ENCODE peak calls at places on chromosomes 5 and 9, in eight cellular contexts. I is tibial nerve, R is SK-N-SH, Q is H9, D is WERI-Rb-1, A is hepatocyte, P is heart right ventricle, Z is uterus. V is an unnamed sample.

GRCh38 chr9:89722712-89723111 is 117.9 kb downstream of the GADD45G start:
- DNase-seq in Q (no peak), P (no peak), A (no peak), I (no peak), D (peak), Z (no peak), R (no peak), V (no peak)

GRCh38 chr5:14406554-14406849 is 175.1 kb upstream of the OTULINL start:
- DNase-seq in I (no peak), Z (no peak), A (peak), R (no peak), P (no peak), Q (no peak), D (no peak), V (peak)

GRCh38 chr5:79456449-79456848 is 57.5 kb downstream of the HOMER1 start:
- DNase-seq in R (no peak), I (no peak), Q (no peak), P (no peak), Z (no peak), D (no peak), A (no peak), V (no peak)

GRCh38 chr5:149041242-149041641 is 21.6 kb downstream of the SH3TC2 start:
- DNase-seq in Q (no peak), D (no peak), P (no peak), R (no peak), Z (no peak), A (no peak), I (no peak), V (no peak)

GRCh38 chr5:3893975-3894374 is 298.3 kb downstream of the IRX1 start:
- DNase-seq in P (no peak), A (no peak), R (no peak), I (no peak), Q (no peak), Z (no peak), D (no peak), V (no peak)

GRCh38 chr9:134619983-134620612 is 21.5 kb upstream of the COL5A1 start:
- DNase-seq in R (no peak), P (no peak), D (peak), A (no peak), Z (peak), I (peak), Q (peak), V (no peak)

GRCh38 chr9:89021154-89021803 is 30.0 kb downstream of the S1PR3 start:
- DNase-seq in Z (peak), P (no peak), Q (no peak), D (no peak), I (peak), A (peak), R (no peak), V (peak)

GRCh38 chr5:141369994-141370848 is at the start of gene PCDHGB3:
- DNase-seq in I (no peak), Q (peak), R (no peak), A (no peak), P (no peak), D (no peak), Z (no peak), V (no peak)

GRCh38 chr5:65815156-65815555 is 93.2 kb downstream of the NLN start:
- DNase-seq in P (no peak), Z (no peak), R (no peak), A (no peak), Q (no peak), D (no peak), I (no peak), V (no peak)

GRCh38 chr9:131403493-131403773 is 9.5 kb downstream of the PRRC2B start:
- DNase-seq in Q (no peak), P (no peak), Z (no peak), A (no peak), R (no peak), D (no peak), I (no peak), V (no peak)

GRCh38 chr9:131404987-131405386 is 11.1 kb downstream of the PRRC2B start:
- DNase-seq in R (no peak), D (no peak), I (no peak), Q (no peak), Z (no peak), P (no peak), A (no peak), V (no peak)

GRCh38 chr9:131405858-131406566 is 12.1 kb downstream of the PRRC2B start:
- DNase-seq in Z (no peak), I (no peak), P (no peak), Q (no peak), R (no peak), A (no peak), D (no peak), V (no peak)

GRCh38 chr9:131405429-131405828 is 11.5 kb downstream of the PRRC2B start:
- DNase-seq in Q (peak), Z (no peak), A (no peak), R (no peak), P (peak), I (no peak), D (no peak), V (peak)

GRCh38 chr9:131404581-131404980 is 10.7 kb downstream of the PRRC2B start:
- DNase-seq in Z (no peak), A (no peak), P (no peak), D (no peak), Q (no peak), I (no peak), R (no peak), V (no peak)
- H3K27ac ChIP-seq in Z (peak), A (no peak), P (peak), D (no peak), Q (no peak), I (peak), R (no peak), V (peak)

GRCh38 chr5:119274767-119275130 is 81.1 kb upstream of the TNFAIP8 start:
- DNase-seq in R (no peak), P (no peak), I (no peak), D (no peak), A (no peak), Z (no peak), Q (no peak), V (no peak)

GRCh38 chr5:119274024-119274766 is 81.6 kb upstream of the TNFAIP8 start:
- DNase-seq in R (no peak), Z (no peak), P (no peak), Q (peak), I (no peak), A (peak), D (no peak), V (no peak)

GRCh38 chr5:119276976-119277375 is 78.8 kb upstream of the TNFAIP8 start:
- DNase-seq in Z (no peak), Q (no peak), R (no peak), A (no peak), D (no peak), P (no peak), I (no peak), V (no peak)

GRCh38 chr5:119275873-119276214 is 80.0 kb upstream of the TNFAIP8 start:
- DNase-seq in A (no peak), Z (no peak), D (peak), Q (no peak), P (no peak), R (no peak), I (no peak), V (no peak)

DNA sequence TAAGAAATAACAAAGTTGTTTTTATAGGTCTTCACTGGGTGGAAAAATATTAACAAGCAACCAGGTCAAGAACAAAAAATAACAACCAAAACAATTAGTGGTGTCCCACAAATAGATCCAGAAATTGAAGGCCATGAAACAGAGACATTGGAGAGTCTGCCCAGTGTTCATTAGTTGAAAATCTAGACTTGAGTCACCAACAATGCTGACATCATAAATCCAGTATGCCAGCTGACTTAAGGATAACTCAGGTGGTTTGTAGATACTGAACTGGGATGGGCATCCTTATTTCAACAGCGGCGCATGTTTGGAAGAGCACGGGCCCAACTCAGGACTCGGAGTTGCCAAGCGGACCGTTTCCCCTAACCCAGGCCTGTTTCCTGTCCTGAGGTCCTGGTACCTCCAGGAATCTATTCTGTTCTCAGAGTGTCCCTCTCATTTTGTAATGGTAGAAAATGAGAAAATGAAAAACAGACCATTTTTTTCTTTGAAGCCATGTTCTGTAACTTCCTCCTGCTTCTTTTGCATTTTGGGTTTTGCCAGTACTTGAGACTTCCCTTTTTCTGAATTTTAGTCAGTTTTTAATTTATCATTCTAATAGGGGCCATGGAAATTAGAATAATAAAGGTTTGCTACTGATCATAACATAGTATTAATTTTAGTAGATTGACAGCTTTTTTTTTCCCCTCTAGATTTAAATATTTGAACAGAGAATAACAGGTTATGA is 80.5 kb upstream of the TNFAIP8 start:
- DNase-seq in A (peak), Q (no peak), I (no peak), Z (no peak), D (no peak), P (no peak), R (no peak), V (no peak)
- H3K27ac ChIP-seq in A (peak), Q (no peak), I (peak), Z (no peak), D (no peak), P (peak), R (no peak), V (no peak)

GRCh38 chr9:104977168-104977567 is 49.2 kb upstream of the ABCA1 start:
- DNase-seq in A (no peak), D (no peak), I (no peak), R (no peak), P (no peak), Q (no peak), Z (no peak), V (no peak)
- H3K27ac ChIP-seq in A (no peak), D (no peak), I (no peak), R (no peak), P (no peak), Q (no peak), Z (no peak), V (no peak)

GRCh38 chr9:6695121-6695814 is 49.7 kb upstream of the GLDC start:
- DNase-seq in Q (no peak), A (no peak), I (no peak), P (no peak), R (no peak), D (no peak), Z (no peak), V (no peak)

GRCh38 chr9:6696178-6696577 is 50.6 kb upstream of the GLDC start:
- DNase-seq in D (no peak), A (no peak), Q (no peak), Z (no peak), R (no peak), I (no peak), P (no peak), V (no peak)

GRCh38 chr9:6692433-6692832 is 46.9 kb upstream of the GLDC start:
- DNase-seq in R (no peak), Z (no peak), I (no peak), P (no peak), Q (peak), A (no peak), D (no peak), V (no peak)

GRCh38 chr9:6689893-6690634 is 44.5 kb upstream of the GLDC start:
- DNase-seq in D (no peak), R (no peak), Q (no peak), Z (no peak), P (no peak), A (no peak), I (no peak), V (no peak)

GRCh38 chr9:6692891-6693361 is 47.4 kb upstream of the GLDC start:
- DNase-seq in Q (peak), R (no peak), I (no peak), D (no peak), P (no peak), Z (no peak), A (no peak), V (no peak)
- H3K27ac ChIP-seq in Q (peak), R (no peak), I (peak), D (no peak), P (no peak), Z (no peak), A (no peak), V (no peak)

GRCh38 chr9:78807286-78807685 is 510.4 kb downstream of the PSAT1 start:
- DNase-seq in Q (no peak), R (no peak), A (no peak), P (no peak), I (no peak), D (no peak), Z (no peak), V (no peak)
- H3K27ac ChIP-seq in Q (no peak), R (no peak), A (no peak), P (no peak), I (no peak), D (no peak), Z (no peak), V (no peak)

DNA sequence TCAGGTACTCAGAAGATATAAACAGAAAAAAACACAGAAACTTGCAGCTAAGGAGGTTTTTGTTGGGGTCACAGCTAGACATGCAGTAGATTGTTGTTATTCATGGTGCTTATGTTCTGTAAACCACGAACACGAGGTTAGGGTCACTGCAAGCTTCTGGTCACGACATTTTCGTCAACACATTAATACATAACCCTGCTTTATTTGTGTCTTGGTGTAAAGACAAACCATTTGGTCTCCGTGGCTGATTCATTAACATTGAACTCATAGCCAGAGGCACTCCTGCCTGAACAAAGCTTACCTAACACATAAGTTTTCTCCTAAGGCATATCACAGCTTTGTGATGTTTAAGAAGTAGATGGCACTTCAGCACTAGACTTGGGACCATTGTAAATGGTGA is 16.9 kb downstream of the TEK start:
- DNase-seq in R (no peak), I (no peak), A (no peak), P (no peak), D (no peak), Q (no peak), Z (no peak), V (no peak)
- H3K27ac ChIP-seq in R (no peak), I (no peak), A (peak), P (no peak), D (no peak), Q (no peak), Z (no peak), V (no peak)

DNA sequence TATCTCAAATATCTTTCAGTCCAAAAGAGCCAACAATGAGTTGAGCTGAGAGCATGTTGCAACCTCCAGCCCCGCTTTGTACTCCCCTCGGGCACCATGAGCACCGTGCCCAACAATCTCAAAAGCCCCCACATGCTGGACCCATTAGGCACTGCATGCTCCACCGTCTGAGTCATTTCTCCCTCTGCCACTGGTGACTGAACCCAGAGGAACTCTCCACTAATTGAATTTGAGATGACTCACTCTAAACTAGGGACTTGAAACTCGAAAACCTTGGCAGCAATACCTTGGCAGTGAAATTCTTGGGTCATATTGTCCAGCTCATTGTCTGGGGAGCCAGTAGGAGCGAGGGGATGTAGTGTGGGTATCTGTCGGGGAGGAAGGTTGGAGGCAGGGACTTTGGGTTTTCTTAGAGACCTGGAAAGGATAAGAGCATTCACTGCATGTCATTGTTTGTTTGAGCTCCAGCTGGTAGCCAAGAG is 49.9 kb upstream of the SLIT3 start:
- DNase-seq in Q (no peak), I (no peak), R (peak), Z (no peak), D (no peak), A (peak), P (no peak), V (peak)
- H3K27ac ChIP-seq in Q (no peak), I (no peak), R (peak), Z (no peak), D (no peak), A (peak), P (no peak), V (no peak)

V was measured in cardiac muscle cell.